ENCODE peak calls at places on chromosomes 2 and 18, in four cellular contexts. Y, V, M and Q are unnamed samples.

GRCh38 chr18:42114310-42114943 is 159.4 kb downstream of the PIK3C3 start:
- DNase-seq in Y (peak; percentile 71), V (peak; percentile 65), M (peak; percentile 42), Q (peak; percentile 78)

GRCh38 chr2:144509548-144510205 is 10.2 kb downstream of the ZEB2 start:
- DNase-seq in Y (no peak), V (peak; percentile 41), M (no peak), Q (no peak)

GRCh38 chr18:61882296-61883004 is 10.4 kb downstream of the RNF152 start:
- DNase-seq in Y (no peak), V (no peak), M (no peak), Q (no peak)

GRCh38 chr18:2880473-2880872 is 33.7 kb downstream of the EMILIN2 start:
- DNase-seq in Y (no peak), V (no peak), M (no peak), Q (no peak)

GRCh38 chr2:60948926-60949579 is 67.7 kb downstream of the REL start:
- DNase-seq in Y (no peak), V (no peak), M (no peak), Q (no peak)

GRCh38 chr2:16666453-16666801 is 793 bp upstream of the CYRIA start:
- DNase-seq in Y (no peak), V (no peak), M (no peak), Q (peak; percentile 36)

GRCh38 chr2:65782996-65783650 is 350.7 kb upstream of the SPRED2 start:
- DNase-seq in Y (no peak), V (no peak), M (no peak), Q (no peak)

GRCh38 chr18:46184296-46185080 is 80.3 kb downstream of the HAUS1 start:
- DNase-seq in Y (no peak), V (no peak), M (no peak), Q (no peak)

GRCh38 chr2:227183657-227184367 is 19.4 kb downstream of the COL4A3 start:
- DNase-seq in Y (peak; percentile 14), V (no peak), M (no peak), Q (no peak)

GRCh38 chr18:40832362-40832761 is 1122.7 kb upstream of the PIK3C3 start:
- DNase-seq in Y (no peak), V (no peak), M (no peak), Q (no peak)

GRCh38 chr2:47520302-47520630 is 117.3 kb downstream of the MSH2 start:
- DNase-seq in Y (no peak), V (peak; percentile 12), M (no peak), Q (no peak)

GRCh38 chr2:21267232-21267835 is 143.6 kb downstream of the TDRD15 start:
- DNase-seq in Y (no peak), V (no peak), M (no peak), Q (no peak)

GRCh38 chr2:100957971-100958653 is 44.0 kb upstream of the RPL31 start:
- DNase-seq in Y (no peak), V (no peak), M (no peak), Q (no peak)

GRCh38 chr2:120237491-120237902 is 14.3 kb upstream of the TMEM185B start:
- DNase-seq in Y (no peak), V (peak; percentile 62), M (no peak), Q (no peak)

GRCh38 chr2:226435146-226435545 is 364.5 kb downstream of the IRS1 start:
- DNase-seq in Y (no peak), V (no peak), M (no peak), Q (no peak)

GRCh38 chr2:73022024-73022568 is 49.4 kb downstream of the SFXN5 start:
- DNase-seq in Y (no peak), V (no peak), M (no peak), Q (no peak)

GRCh38 chr2:105271393-105272045 is 30.0 kb downstream of the GPR45 start:
- DNase-seq in Y (no peak), V (no peak), M (no peak), Q (no peak)

GRCh38 chr2:240296104-240296406 is 139.4 kb upstream of the GPC1 start:
- DNase-seq in Y (no peak), V (no peak), M (no peak), Q (no peak)

GRCh38 chr2:183105402-183106134 is 18.7 kb upstream of the NUP35 start:
- DNase-seq in Y (no peak), V (no peak), M (no peak), Q (no peak)

DNA sequence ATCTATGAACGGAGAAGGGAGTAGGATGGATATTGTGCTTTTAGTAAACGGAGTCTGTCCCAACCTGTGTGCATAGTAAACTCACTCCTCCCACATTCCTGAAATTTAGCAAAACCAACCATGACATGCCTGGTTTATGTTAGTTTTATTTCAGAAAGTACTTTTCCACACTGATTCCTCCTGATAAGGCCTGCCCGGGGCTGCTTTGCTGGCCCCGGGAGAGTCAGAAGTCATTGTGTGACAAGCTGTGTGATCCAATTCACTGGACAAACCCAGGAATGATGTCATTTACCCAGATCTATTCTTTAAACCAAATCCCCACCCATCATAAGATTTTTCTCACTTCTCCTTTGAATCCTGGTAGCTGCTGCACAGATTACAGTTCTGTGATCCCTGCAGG is 109.0 kb downstream of the SETBP1 start:
- DNase-seq in Y (peak; percentile 43), V (no peak), M (no peak), Q (no peak)
- TF ChIP-seq HDAC6 in Y (no peak), V (no peak), M (no peak), Q (no peak)

GRCh38 chr2:173076557-173077345 is 1.1 kb downstream of the MAP3K20 start:
- DNase-seq in Y (no peak), V (peak; percentile 62), M (peak; percentile 20), Q (no peak)
- TF ChIP-seq HDAC6 in Y (no peak), V (no peak), M (no peak), Q (no peak)

GRCh38 chr2:107775791-107776190 is 50.9 kb upstream of the RGPD4 start:
- DNase-seq in Y (no peak), V (no peak), M (no peak), Q (no peak)
- TF ChIP-seq HDAC6 in Y (no peak), V (no peak), M (no peak), Q (no peak)

GRCh38 chr18:13268746-13269285 is 50.3 kb downstream of the LDLRAD4 start:
- DNase-seq in Y (no peak), V (no peak), M (no peak), Q (no peak)

GRCh38 chr18:13267517-13267916 is 49.0 kb downstream of the LDLRAD4 start:
- DNase-seq in Y (no peak), V (no peak), M (no peak), Q (no peak)

GRCh38 chr18:13269599-13270011 is 51.0 kb downstream of the LDLRAD4 start:
- DNase-seq in Y (no peak), V (no peak), M (no peak), Q (no peak)

GRCh38 chr18:13266208-13267100 is 47.9 kb downstream of the LDLRAD4 start:
- DNase-seq in Y (no peak), V (no peak), M (no peak), Q (no peak)

DNA sequence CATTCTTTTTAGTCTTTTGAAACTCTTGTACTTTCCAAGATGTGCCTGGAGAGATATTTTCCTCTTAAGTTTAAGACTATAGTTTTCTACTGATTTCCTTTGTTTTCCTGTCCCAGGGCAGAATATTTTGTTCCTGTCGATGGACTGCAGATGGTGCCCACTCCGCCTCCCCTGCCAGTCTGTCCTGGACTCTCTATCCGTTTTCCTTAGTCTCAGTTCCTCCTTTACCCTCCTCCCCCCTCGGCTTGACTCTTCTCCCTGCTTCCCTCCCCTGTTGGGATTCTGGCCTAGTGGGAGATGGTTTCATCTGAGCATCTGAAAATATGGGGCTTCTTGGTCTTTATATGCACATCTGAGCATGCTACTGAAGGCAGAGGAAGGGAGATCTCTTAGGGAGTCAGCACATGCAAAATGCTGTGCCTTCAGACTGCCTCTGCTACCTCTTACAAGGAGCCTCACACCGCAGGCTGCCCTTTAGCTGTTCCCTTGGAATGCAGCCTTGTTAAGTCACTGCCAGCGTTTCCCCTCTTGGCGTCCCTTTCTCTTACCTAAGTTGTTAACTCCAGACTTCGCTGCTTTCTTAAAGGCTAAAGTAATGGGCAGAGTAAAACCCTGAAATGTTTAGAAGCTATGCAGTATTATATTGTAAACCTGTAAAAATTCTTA is 49.6 kb downstream of the LDLRAD4 start:
- DNase-seq in Y (no peak), V (no peak), M (no peak), Q (peak; percentile 46)
- TF ChIP-seq HDAC6 in Y (no peak), V (no peak), M (no peak), Q (no peak)

DNA sequence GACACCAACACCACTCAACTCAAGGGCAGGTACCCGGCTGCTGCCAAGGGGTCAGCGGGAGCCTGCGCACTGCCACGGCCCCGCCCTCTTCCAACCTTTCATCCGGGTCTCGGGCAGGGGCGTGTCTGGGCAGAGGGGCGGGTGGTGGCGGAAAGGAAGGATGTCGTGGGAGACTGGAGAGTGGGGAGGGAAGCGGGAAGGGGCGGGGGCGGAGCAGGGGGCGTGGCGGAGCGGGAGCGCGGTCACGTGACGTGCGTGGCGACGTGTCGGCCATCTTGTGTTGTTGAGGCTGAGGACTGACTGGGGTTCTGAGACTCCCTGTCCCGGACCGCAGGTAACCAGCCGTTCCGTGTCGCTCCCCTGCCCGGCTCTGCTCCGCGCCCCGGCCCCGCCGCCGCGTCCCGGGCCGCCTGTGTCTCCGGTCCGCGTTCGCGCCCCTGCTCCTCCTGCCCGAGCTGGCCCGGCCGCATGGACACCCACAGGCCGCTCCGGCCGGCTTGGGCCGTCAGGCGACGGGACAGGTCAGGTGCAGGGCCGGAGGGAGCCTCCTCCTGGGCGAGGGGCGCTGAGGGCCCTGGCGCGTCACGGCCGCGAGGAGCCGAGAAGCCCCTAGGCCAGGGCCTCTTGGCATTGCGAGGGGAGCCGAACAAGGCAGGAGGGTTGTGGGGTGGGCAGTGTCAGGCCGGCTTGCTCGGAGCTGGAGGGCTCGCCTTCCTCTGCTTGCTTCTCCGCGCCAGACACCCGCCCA is at the start of gene GIGYF2:
- DNase-seq in Y (peak; percentile 96), V (peak; percentile 92), M (peak; percentile 86), Q (peak; percentile 96)
- TF ChIP-seq HDAC6 in Y (no peak), V (no peak), M (no peak), Q (no peak)

DNA sequence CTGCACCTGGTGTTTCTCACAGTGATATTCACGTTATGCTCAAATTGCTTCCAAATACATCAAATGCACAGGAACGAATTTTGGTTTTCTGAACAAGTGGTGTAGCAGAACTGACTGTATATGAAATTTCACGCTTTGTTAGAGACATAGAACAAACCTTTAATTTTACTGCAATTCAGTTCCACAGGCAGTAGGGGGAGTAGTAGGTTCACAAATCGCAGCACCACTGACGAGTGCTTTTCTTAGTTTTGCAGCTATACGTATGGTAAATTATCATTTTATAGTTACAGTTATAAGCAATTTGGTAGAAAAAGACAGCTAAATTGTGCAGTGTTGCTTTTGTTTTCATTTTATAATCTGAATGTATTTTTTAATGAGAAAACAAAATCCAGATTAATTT is 113.3 kb downstream of the KIAA1328 start:
- DNase-seq in Y (peak; percentile 19), V (peak; percentile 64), M (no peak), Q (no peak)
- TF ChIP-seq HDAC6 in Y (no peak), V (no peak), M (no peak), Q (no peak)

GRCh38 chr2:113910110-113910717 is 20.3 kb downstream of the ACTR3 start:
- DNase-seq in Y (no peak), V (peak; percentile 26), M (no peak), Q (no peak)
- TF ChIP-seq HDAC6 in Y (no peak), V (no peak), M (no peak), Q (no peak)